ENCODE peak calls at places on chromosomes 4 and X, in seven cellular contexts. C is tibial nerve, E is right lobe of liver, B is esophagus squamous epithelium, H is HepG2, T is body of pancreas, Q is ovary. M is an unnamed sample.

GRCh38 chrX:7904557-7904956 is 22.7 kb downstream of the PNPLA4 start:
- DNase-seq in C (no peak), E (no peak), B (no peak), H (no peak), T (no peak), Q (no peak), M (no peak)

GRCh38 chrX:19849433-19850190 is 37.8 kb downstream of the SH3KBP1 start:
- DNase-seq in C (no peak), E (no peak), B (no peak), H (no peak), T (no peak), Q (no peak), M (no peak)

GRCh38 chr4:1502501-1502886 is 96.3 kb upstream of the NKX1-1 start:
- DNase-seq in C (no peak), E (peak; percentile 36), B (no peak), H (no peak), T (no peak), Q (no peak), M (no peak)

GRCh38 chrX:132842839-132843238 is 115.6 kb downstream of the HS6ST2 start:
- DNase-seq in C (no peak), E (no peak), B (no peak), H (no peak), T (no peak), Q (no peak), M (no peak)

GRCh38 chr4:108834787-108835384 is 72.0 kb upstream of the ETNPPL start:
- DNase-seq in C (no peak), E (no peak), B (no peak), H (peak; percentile 23), T (no peak), Q (no peak), M (no peak)

GRCh38 chr4:108045687-108046024 is 56.0 kb downstream of the HADH start:
- DNase-seq in C (peak; percentile 18), E (no peak), B (no peak), H (no peak), T (peak; percentile 74), Q (no peak), M (peak; percentile 65)

GRCh38 chrX:100642296-100642695 is 1.7 kb upstream of the SRPX2 start:
- DNase-seq in C (no peak), E (no peak), B (no peak), H (no peak), T (no peak), Q (no peak), M (no peak)

GRCh38 chrX:50168305-50168704 is 32.5 kb downstream of the AKAP4 start:
- DNase-seq in C (no peak), E (no peak), B (no peak), H (no peak), T (no peak), Q (no peak), M (no peak)

GRCh38 chr4:3342182-3342854 is 49.5 kb downstream of the RGS12 start:
- DNase-seq in C (no peak), E (no peak), B (no peak), H (peak; percentile 85), T (no peak), Q (no peak), M (no peak)

GRCh38 chr4:1469596-1470392 is 63.6 kb upstream of the NKX1-1 start:
- DNase-seq in C (no peak), E (peak; percentile 35), B (no peak), H (no peak), T (no peak), Q (peak; percentile 3), M (peak; percentile 73)

GRCh38 chr4:183658362-183659028 is 490 bp downstream of the RWDD4 start:
- DNase-seq in C (no peak), E (peak; percentile 63), B (no peak), H (peak; percentile 37), T (peak; percentile 27), Q (peak; percentile 64), M (peak; percentile 33)

GRCh38 chrX:30812326-30812725 is 76.7 kb downstream of the TAB3 start:
- DNase-seq in C (no peak), E (no peak), B (no peak), H (peak; percentile 35), T (no peak), Q (no peak), M (no peak)

GRCh38 chrX:28016823-28017222 is 35.6 kb upstream of the DCAF8L1 start:
- DNase-seq in C (no peak), E (no peak), B (no peak), H (no peak), T (no peak), Q (no peak), M (no peak)

GRCh38 chr4:16524911-16525574 is 298.8 kb upstream of the TAPT1 start:
- DNase-seq in C (no peak), E (no peak), B (no peak), H (no peak), T (peak; percentile 13), Q (no peak), M (no peak)

GRCh38 chr4:88866862-88867550 is 169.4 kb upstream of the NAP1L5 start:
- DNase-seq in C (no peak), E (no peak), B (no peak), H (no peak), T (no peak), Q (no peak), M (no peak)

GRCh38 chrX:141652315-141652714 is 46.2 kb downstream of the SPANXD start:
- DNase-seq in C (no peak), E (no peak), B (no peak), H (no peak), T (no peak), Q (no peak), M (no peak)

GRCh38 chrX:125103693-125104092 is 216.0 kb upstream of the TEX13C start:
- DNase-seq in C (no peak), E (no peak), B (no peak), H (no peak), T (no peak), Q (no peak), M (peak; percentile 58)

GRCh38 chrX:119692241-119693031 is 532 bp downstream of the SEPTIN6 start:
- DNase-seq in C (no peak), E (peak; percentile 78), B (no peak), H (no peak), T (peak; percentile 21), Q (peak; percentile 38), M (peak; percentile 39)

GRCh38 chr4:38891051-38891738 is 23.6 kb downstream of the FAM114A1 start:
- DNase-seq in C (no peak), E (no peak), B (no peak), H (no peak), T (no peak), Q (no peak), M (no peak)

GRCh38 chr4:38896940-38897339 is 29.3 kb downstream of the FAM114A1 start:
- DNase-seq in C (no peak), E (no peak), B (no peak), H (no peak), T (no peak), Q (no peak), M (no peak)

GRCh38 chr4:38889143-38889542 is 21.5 kb downstream of the FAM114A1 start:
- DNase-seq in C (no peak), E (no peak), B (no peak), H (peak; percentile 74), T (no peak), Q (no peak), M (no peak)

GRCh38 chr4:38898245-38898644 is 30.6 kb downstream of the FAM114A1 start:
- DNase-seq in C (no peak), E (no peak), B (no peak), H (no peak), T (no peak), Q (no peak), M (no peak)

GRCh38 chr4:38894340-38894982 is 26.9 kb downstream of the FAM114A1 start:
- DNase-seq in C (no peak), E (no peak), B (no peak), H (no peak), T (no peak), Q (no peak), M (no peak)
- H3K36me3 ChIP-seq in C (peaks cover 62% of the 10 kb centered on the region), E (peaks cover 16% of the 10 kb centered on the region), B (peaks cover 75% of the 10 kb centered on the region), H (peaks cover 12% of the 10 kb centered on the region), T (peaks cover 1% of the 10 kb centered on the region), Q (no peaks in the 10 kb centered on the region), M (no peaks in the 10 kb centered on the region)

DNA sequence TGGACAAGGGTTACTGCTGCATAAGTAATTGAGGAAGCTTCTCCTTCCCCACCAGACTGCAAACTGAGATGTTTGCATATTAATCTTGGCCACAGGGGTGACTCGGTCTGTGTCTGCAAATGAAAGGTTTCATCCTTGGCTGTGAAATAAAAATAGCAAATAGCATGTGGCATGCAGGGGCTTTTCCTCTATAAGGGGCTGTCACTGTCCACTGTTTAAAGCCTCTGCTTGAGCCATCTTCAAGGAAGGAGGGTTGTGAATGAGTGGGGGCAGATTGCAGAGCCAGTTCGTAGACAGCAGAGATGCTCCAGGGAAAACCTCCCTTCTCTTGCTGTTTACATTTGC is 33.3 kb downstream of the TMSB4X start:
- DNase-seq in C (no peak), E (no peak), B (no peak), H (no peak), T (no peak), Q (no peak), M (no peak)
- TF ChIP-seq POLR2A in C (no peak), E (no peak), B (no peak), H (no peak), T (no peak), Q (no peak), M (no peak)

DNA sequence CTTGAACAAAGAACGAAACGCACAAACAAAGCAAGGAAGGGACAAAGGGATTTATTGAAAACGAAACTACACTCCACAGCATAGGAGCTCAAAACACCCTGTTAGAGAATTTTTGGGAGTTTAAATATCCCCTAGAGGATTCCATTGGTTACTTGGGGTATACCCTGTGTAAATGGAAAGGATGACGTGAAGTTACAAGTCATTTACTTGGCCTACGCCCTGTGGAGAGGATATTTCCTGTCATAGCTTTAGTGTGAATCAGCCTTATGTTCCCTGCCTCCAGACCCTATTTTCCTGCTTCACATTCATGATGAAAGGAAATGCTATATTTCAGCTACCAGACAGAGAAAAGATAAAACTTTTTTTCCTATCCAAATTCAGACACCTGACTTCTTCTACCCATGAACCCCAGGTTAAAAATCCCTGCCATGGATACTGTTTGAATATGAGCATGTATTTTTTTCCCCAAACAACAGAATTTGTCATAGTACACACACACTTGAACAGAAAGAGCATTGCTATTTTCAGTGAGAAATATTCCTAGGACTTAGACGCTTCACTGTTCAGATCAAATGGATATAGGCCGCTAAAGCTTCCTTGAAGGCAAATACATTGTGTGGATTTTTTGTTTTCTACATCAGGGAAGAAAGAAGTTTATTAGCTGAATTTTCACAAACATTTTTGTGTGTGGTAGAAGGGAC is 20.4 kb downstream of the PIN4 start:
- DNase-seq in C (no peak), E (no peak), B (no peak), H (no peak), T (no peak), Q (no peak), M (no peak)
- H3K4me3 ChIP-seq in C (no peak overlapping the region), E (no peak overlapping the region), B (no peak overlapping the region), H (no peak overlapping the region), T (no peak overlapping the region), Q (no peak overlapping the region), M (no peak overlapping the region)

DNA sequence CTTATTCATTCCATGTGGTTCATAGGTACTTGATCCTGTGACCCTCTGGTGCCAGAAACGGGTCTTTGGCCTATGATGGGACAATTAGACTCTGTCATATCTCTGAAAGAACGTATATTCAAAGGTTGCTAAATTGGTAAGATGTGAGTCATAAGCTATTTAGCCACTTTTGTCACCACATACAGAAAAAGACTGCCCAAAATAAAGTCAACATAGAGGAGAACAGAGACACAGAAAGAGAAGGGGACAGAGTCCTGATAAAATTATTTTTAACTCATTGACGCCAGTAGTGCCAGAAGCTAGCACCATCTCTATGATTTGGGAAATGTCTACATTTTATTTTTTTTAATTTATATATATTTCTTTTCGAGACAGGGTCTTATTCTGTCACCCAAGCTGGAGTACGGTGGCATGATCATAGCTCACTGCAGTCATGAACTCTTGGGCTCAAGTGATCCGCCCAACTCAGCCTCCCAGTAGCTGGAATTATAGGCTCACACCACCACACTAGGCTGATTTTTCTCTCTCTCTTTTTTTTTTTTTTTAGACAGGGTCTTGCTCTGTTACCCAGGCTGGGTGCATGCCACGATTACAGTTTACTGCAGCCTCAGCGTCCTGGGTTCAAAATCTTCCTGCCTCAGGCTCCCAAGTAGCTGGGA is 92.1 kb upstream of the COX18 start:
- DNase-seq in C (no peak), E (no peak), B (no peak), H (no peak), T (no peak), Q (no peak), M (no peak)
- H3K36me3 ChIP-seq in C (peaks cover 69% of the 10 kb centered on the region), E (peaks cover 6% of the 10 kb centered on the region), B (peaks cover 89% of the 10 kb centered on the region), H (peaks cover 10% of the 10 kb centered on the region), T (peaks cover 7% of the 10 kb centered on the region), Q (no peaks in the 10 kb centered on the region), M (peaks cover 25% of the 10 kb centered on the region)

M was measured in upper lobe of left lung.